ENCODE peak calls at places on chromosomes 3 and 15, in eight cellular contexts. O is colonic mucosa, J is sigmoid colon, N is NT2/D1, F is fibroblast of pulmonary artery, X is cardiac muscle cell, Q is body of pancreas, H is IMR-90. W is an unnamed sample.

GRCh38 chr15:31434418-31435255 is 108.0 kb downstream of the KLF13 start:
- DNase-seq in O (peak), J (peak), N (no peak), F (peak), X (no peak), Q (no peak), H (peak), W (no peak)

GRCh38 chr3:195023576-195023975 is 247.4 kb downstream of the XXYLT1 start:
- DNase-seq in O (no peak), J (no peak), N (no peak), F (no peak), X (no peak), Q (no peak), H (no peak), W (no peak)

GRCh38 chr15:91855684-91856553 is 2.4 kb downstream of the SLCO3A1 start:
- DNase-seq in O (peak), J (no peak), N (peak), F (no peak), X (peak), Q (peak), H (no peak), W (no peak)

GRCh38 chr3:44513513-44513912 is 36.0 kb upstream of the ZNF445 start:
- DNase-seq in O (no peak), J (no peak), N (no peak), F (no peak), X (peak), Q (no peak), H (no peak), W (no peak)

GRCh38 chr15:27418729-27419128 is 447.7 kb downstream of the GABRG3 start:
- DNase-seq in O (no peak), J (no peak), N (no peak), F (no peak), X (peak), Q (no peak), H (no peak), W (no peak)

GRCh38 chr3:138046084-138046483 is 36.1 kb downstream of the CLDN18 start:
- DNase-seq in O (no peak), J (no peak), N (no peak), F (no peak), X (no peak), Q (no peak), H (no peak), W (no peak)

GRCh38 chr3:143830063-143830462 is 18.2 kb downstream of the SLC9A9 start:
- DNase-seq in O (no peak), J (no peak), N (no peak), F (no peak), X (no peak), Q (no peak), H (no peak), W (no peak)

GRCh38 chr15:89416339-89417183 is 79.8 kb downstream of the RHCG start:
- DNase-seq in O (peak), J (no peak), N (peak), F (peak), X (peak), Q (peak), H (peak), W (no peak)

GRCh38 chr15:31145271-31145911 is 43.9 kb upstream of the TRPM1 start:
- DNase-seq in O (no peak), J (no peak), N (no peak), F (peak), X (no peak), Q (no peak), H (peak), W (no peak)

GRCh38 chr15:37767841-37768455 is 166.5 kb upstream of the TMCO5A start:
- DNase-seq in O (no peak), J (no peak), N (no peak), F (peak), X (no peak), Q (no peak), H (peak), W (no peak)

GRCh38 chr3:175746308-175746707 is 887.2 kb downstream of the NAALADL2 start:
- DNase-seq in O (no peak), J (no peak), N (no peak), F (no peak), X (no peak), Q (no peak), H (no peak), W (no peak)

GRCh38 chr3:35665390-35666055 is 26.2 kb downstream of the ARPP21 start:
- DNase-seq in O (no peak), J (no peak), N (no peak), F (peak), X (no peak), Q (no peak), H (peak), W (no peak)

GRCh38 chr3:61562810-61563613 is 1.6 kb downstream of the PTPRG start:
- DNase-seq in O (peak), J (peak), N (no peak), F (peak), X (peak), Q (peak), H (peak), W (no peak)

GRCh38 chr3:33047842-33048834 is 48.8 kb downstream of the GLB1 start:
- DNase-seq in O (no peak), J (no peak), N (no peak), F (no peak), X (no peak), Q (no peak), H (no peak), W (no peak)

GRCh38 chr3:34015204-34016142 is 217.0 kb downstream of the PDCD6IP start:
- DNase-seq in O (no peak), J (no peak), N (no peak), F (peak), X (peak), Q (no peak), H (peak), W (no peak)

GRCh38 chr15:96276438-96277210 is 53.9 kb upstream of the NR2F2 start:
- DNase-seq in O (no peak), J (no peak), N (no peak), F (peak), X (no peak), Q (no peak), H (peak), W (no peak)

GRCh38 chr3:114551770-114552526 is 258.1 kb downstream of the TIGIT start:
- DNase-seq in O (no peak), J (no peak), N (no peak), F (peak), X (no peak), Q (no peak), H (peak), W (no peak)

GRCh38 chr15:96064351-96064756 is 266.1 kb upstream of the NR2F2 start:
- DNase-seq in O (no peak), J (no peak), N (no peak), F (peak), X (no peak), Q (no peak), H (peak), W (no peak)

GRCh38 chr15:67101981-67102929 is 36.9 kb downstream of the SMAD3 start:
- DNase-seq in O (no peak), J (no peak), N (no peak), F (no peak), X (no peak), Q (no peak), H (peak), W (peak)
- H3K4me3 ChIP-seq in O (no peak), J (no peak), N (no peak), F (no peak), X (no peak), Q (no peak), H (no peak), W (no peak)

GRCh38 chr3:13547591-13548371 is 1.1 kb upstream of the FBLN2 start:
- DNase-seq in O (no peak), J (no peak), N (no peak), F (no peak), X (no peak), Q (no peak), H (no peak), W (no peak)
- H3K4me3 ChIP-seq in O (no peak), J (no peak), N (no peak), F (no peak), X (no peak), Q (no peak), H (no peak), W (no peak)

GRCh38 chr15:82297546-82297945 is 34.9 kb downstream of the SAXO2 start:
- DNase-seq in O (no peak), J (no peak), N (no peak), F (no peak), X (no peak), Q (no peak), H (no peak), W (no peak)

GRCh38 chr15:82301296-82302016 is 38.8 kb downstream of the SAXO2 start:
- DNase-seq in O (no peak), J (no peak), N (no peak), F (no peak), X (no peak), Q (no peak), H (no peak), W (no peak)

GRCh38 chr15:82298520-82298919 is 35.9 kb downstream of the SAXO2 start:
- DNase-seq in O (no peak), J (no peak), N (no peak), F (no peak), X (no peak), Q (no peak), H (no peak), W (no peak)

GRCh38 chr15:82300883-82301282 is 38.3 kb downstream of the SAXO2 start:
- DNase-seq in O (no peak), J (peak), N (no peak), F (no peak), X (no peak), Q (no peak), H (no peak), W (no peak)

GRCh38 chr15:82298032-82298431 is 35.4 kb downstream of the SAXO2 start:
- DNase-seq in O (no peak), J (no peak), N (no peak), F (no peak), X (no peak), Q (no peak), H (no peak), W (no peak)
- H3K4me3 ChIP-seq in O (no peak), J (no peak), N (no peak), F (no peak), X (no peak), Q (no peak), H (no peak), W (no peak)

DNA sequence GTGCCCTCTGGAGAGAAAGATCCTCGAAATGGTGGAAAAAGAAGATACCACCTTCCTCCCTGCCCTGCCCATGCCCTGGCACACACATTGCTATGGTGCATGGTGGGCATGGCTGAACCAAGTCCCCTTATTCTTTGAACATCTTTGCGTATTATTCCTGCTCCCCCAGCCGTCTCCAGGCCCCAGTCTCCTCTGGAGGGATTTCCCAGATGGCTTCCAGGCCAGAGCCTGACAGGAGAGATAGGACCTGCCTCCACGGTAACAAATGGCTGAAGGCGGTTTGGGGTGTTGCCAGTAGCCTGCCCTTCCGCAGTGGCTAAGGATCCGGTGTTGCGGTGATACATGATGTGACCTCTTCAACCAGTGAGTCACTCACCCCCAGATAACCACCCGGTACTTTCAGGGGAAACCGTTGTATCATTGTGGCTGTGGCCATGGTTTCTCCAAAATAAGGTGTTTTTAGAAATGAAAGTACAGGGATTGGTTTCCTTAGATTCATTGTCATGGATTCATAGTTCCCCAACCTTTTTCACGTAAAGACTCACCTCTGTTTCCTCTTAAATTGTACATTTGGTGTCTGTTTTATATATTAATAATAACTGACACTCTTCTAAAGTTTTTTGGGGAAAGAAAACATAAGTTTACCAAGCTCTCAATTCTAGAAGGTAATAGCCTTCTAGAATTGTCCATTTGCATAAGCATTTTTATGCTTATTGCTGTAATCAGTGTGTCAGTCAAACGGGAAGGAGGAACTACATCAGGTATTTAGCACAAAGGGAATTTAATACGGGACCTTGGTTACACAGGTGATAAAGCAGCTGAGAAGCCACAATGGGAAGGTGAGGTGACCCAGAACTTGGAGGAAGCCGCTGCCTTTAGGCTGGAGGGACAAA is 25.9 kb downstream of the SMAD3 start:
- DNase-seq in O (peak), J (peak), N (no peak), F (peak), X (peak), Q (peak), H (peak), W (no peak)
- H3K4me3 ChIP-seq in O (peak), J (no peak), N (no peak), F (no peak), X (no peak), Q (no peak), H (no peak), W (no peak)

GRCh38 chr15:43519207-43519606 is 1.8 kb downstream of the MAP1A start:
- DNase-seq in O (no peak), J (no peak), N (no peak), F (no peak), X (no peak), Q (no peak), H (no peak), W (no peak)
- H3K4me3 ChIP-seq in O (no peak), J (peak), N (no peak), F (no peak), X (peak), Q (no peak), H (peak), W (peak)